ENCODE peak calls at places on chromosomes 7 and 10, in ten cellular contexts. One of them, this sample, is unnamed.

GRCh38 chr7:158257516-158258410 is 329.9 kb downstream of the PTPRN2 start:
- DNase-seq in neural crest cell: no peak
- DNase-seq in nephron progenitor cell: no peak
- DNase-seq in fibroblast of mammary gland: no peak
- DNase-seq in AG10803: no peak
- DNase-seq in tibial nerve: no peak
- DNase-seq in activated CD8-positive, alpha-beta T cell treated with anti-CD3 and anti-CD28 coated beads for 36 hours: no peak
- DNase-seq in vagina: no peak
- DNase-seq in H9: no peak
- DNase-seq in left ventricle myocardium inferior: no peak
- DNase-seq in this sample: no peak

GRCh38 chr7:87111877-87112276 is 40.4 kb upstream of the DMTF1 start:
- DNase-seq in activated CD8-positive, alpha-beta T cell treated with anti-CD3 and anti-CD28 coated beads for 36 hours: no peak
- DNase-seq in fibroblast of mammary gland: no peak
- DNase-seq in nephron progenitor cell: no peak
- DNase-seq in vagina: no peak
- DNase-seq in left ventricle myocardium inferior: no peak
- DNase-seq in AG10803: no peak
- DNase-seq in H9: no peak
- DNase-seq in tibial nerve: no peak
- DNase-seq in neural crest cell: no peak
- DNase-seq in this sample: no peak

GRCh38 chr7:52992479-52993195 is 42.8 kb upstream of the POM121L12 start:
- DNase-seq in AG10803: no peak
- DNase-seq in H9: no peak
- DNase-seq in nephron progenitor cell: no peak
- DNase-seq in tibial nerve: no peak
- DNase-seq in fibroblast of mammary gland: no peak
- DNase-seq in vagina: no peak
- DNase-seq in neural crest cell: no peak
- DNase-seq in activated CD8-positive, alpha-beta T cell treated with anti-CD3 and anti-CD28 coated beads for 36 hours: no peak
- DNase-seq in left ventricle myocardium inferior: no peak
- DNase-seq in this sample: no peak

GRCh38 chr10:30755474-30755873 is 125.9 kb upstream of the LYZL2 start:
- DNase-seq in fibroblast of mammary gland: peak; percentile 44
- DNase-seq in H9: no peak
- DNase-seq in vagina: no peak
- DNase-seq in AG10803: peak; percentile 94
- DNase-seq in tibial nerve: no peak
- DNase-seq in neural crest cell: no peak
- DNase-seq in left ventricle myocardium inferior: peak; percentile 64
- DNase-seq in activated CD8-positive, alpha-beta T cell treated with anti-CD3 and anti-CD28 coated beads for 36 hours: no peak
- DNase-seq in nephron progenitor cell: no peak
- DNase-seq in this sample: no peak

GRCh38 chr10:100481462-100482081 is 18.8 kb downstream of the WNT8B start:
- DNase-seq in vagina: no peak
- DNase-seq in nephron progenitor cell: peak; percentile 87
- DNase-seq in AG10803: peak; percentile 77
- DNase-seq in tibial nerve: peak; percentile 79
- DNase-seq in H9: peak; percentile 94
- DNase-seq in neural crest cell: peak; percentile 92
- DNase-seq in activated CD8-positive, alpha-beta T cell treated with anti-CD3 and anti-CD28 coated beads for 36 hours: peak; percentile 96
- DNase-seq in fibroblast of mammary gland: peak; percentile 84
- DNase-seq in left ventricle myocardium inferior: peak; percentile 82
- DNase-seq in this sample: peak; percentile 89

GRCh38 chr7:142932386-142933091 is 1.0 kb downstream of the TRPV5 start:
- DNase-seq in AG10803: no peak
- DNase-seq in vagina: peak; percentile 40
- DNase-seq in activated CD8-positive, alpha-beta T cell treated with anti-CD3 and anti-CD28 coated beads for 36 hours: no peak
- DNase-seq in tibial nerve: no peak
- DNase-seq in nephron progenitor cell: no peak
- DNase-seq in left ventricle myocardium inferior: no peak
- DNase-seq in fibroblast of mammary gland: no peak
- DNase-seq in H9: no peak
- DNase-seq in neural crest cell: no peak
- DNase-seq in this sample: no peak

GRCh38 chr10:51700228-51700835 is 937 bp upstream of the CSTF2T start:
- DNase-seq in fibroblast of mammary gland: no peak
- DNase-seq in left ventricle myocardium inferior: no peak
- DNase-seq in H9: no peak
- DNase-seq in neural crest cell: no peak
- DNase-seq in nephron progenitor cell: no peak
- DNase-seq in AG10803: no peak
- DNase-seq in tibial nerve: no peak
- DNase-seq in vagina: no peak
- DNase-seq in activated CD8-positive, alpha-beta T cell treated with anti-CD3 and anti-CD28 coated beads for 36 hours: no peak
- DNase-seq in this sample: no peak

GRCh38 chr7:96648784-96649183 is 60.9 kb downstream of the SEM1 start:
- DNase-seq in neural crest cell: no peak
- DNase-seq in AG10803: no peak
- DNase-seq in left ventricle myocardium inferior: no peak
- DNase-seq in H9: peak; percentile 51
- DNase-seq in tibial nerve: no peak
- DNase-seq in activated CD8-positive, alpha-beta T cell treated with anti-CD3 and anti-CD28 coated beads for 36 hours: no peak
- DNase-seq in fibroblast of mammary gland: no peak
- DNase-seq in nephron progenitor cell: no peak
- DNase-seq in vagina: no peak
- DNase-seq in this sample: no peak

GRCh38 chr10:79067241-79068202 is 1.2 kb upstream of the ZMIZ1 start:
- DNase-seq in AG10803: peak; percentile 88
- DNase-seq in neural crest cell: peak; percentile 94
- DNase-seq in nephron progenitor cell: peak; percentile 96
- DNase-seq in activated CD8-positive, alpha-beta T cell treated with anti-CD3 and anti-CD28 coated beads for 36 hours: peak; percentile 84
- DNase-seq in tibial nerve: peak; percentile 83
- DNase-seq in fibroblast of mammary gland: peak; percentile 83
- DNase-seq in H9: peak; percentile 94
- DNase-seq in left ventricle myocardium inferior: peak; percentile 92
- DNase-seq in vagina: no peak
- DNase-seq in this sample: peak; percentile 80
- TF ChIP-seq CTCF in AG10803: peak; percentile 21
- TF ChIP-seq CTCF in neural crest cell: no peak
- TF ChIP-seq CTCF in nephron progenitor cell: no peak
- TF ChIP-seq CTCF in activated CD8-positive, alpha-beta T cell treated with anti-CD3 and anti-CD28 coated beads for 36 hours: no peak
- TF ChIP-seq CTCF in tibial nerve: peak; percentile 20
- TF ChIP-seq CTCF in fibroblast of mammary gland: no peak
- TF ChIP-seq CTCF in H9: no peak
- TF ChIP-seq CTCF in left ventricle myocardium inferior: peak; percentile 35
- TF ChIP-seq CTCF in vagina: no peak
- TF ChIP-seq CTCF in this sample: no peak

DNA sequence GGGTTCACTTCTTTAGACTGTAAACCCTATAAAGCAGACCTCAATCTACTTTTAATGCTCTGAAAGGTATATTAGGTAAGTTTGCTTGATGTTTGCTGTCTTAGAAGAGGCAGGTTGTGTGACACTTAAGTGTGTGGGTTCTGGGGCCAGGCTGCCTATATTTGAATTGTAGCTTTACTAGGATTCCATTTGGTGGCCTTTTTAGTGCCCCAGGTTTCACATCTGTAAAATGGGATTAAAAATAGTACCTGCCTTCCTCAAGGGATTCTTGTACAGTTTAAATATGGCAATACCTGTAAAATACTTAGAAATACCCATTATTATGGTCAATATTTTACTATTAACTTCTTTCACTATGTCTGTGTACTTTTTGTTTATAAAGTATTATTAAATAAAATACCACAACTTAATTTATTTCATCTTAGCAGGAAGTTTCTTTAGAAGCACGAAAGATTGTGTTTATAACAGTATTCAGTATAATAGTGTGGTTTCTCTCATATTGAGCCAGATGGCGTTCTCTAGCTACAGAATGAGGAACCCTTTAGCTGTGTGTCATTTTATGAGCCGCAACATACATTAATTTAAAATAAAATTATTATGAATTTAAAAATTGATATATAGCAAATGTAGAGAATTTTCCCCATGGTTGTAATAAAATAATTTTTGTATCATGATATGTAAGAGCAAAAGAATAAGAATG is 94.2 kb downstream of the CDK14 start:
- DNase-seq in neural crest cell: no peak
- DNase-seq in tibial nerve: no peak
- DNase-seq in activated CD8-positive, alpha-beta T cell treated with anti-CD3 and anti-CD28 coated beads for 36 hours: no peak
- DNase-seq in H9: no peak
- DNase-seq in left ventricle myocardium inferior: no peak
- DNase-seq in vagina: no peak
- DNase-seq in fibroblast of mammary gland: no peak
- DNase-seq in nephron progenitor cell: no peak
- DNase-seq in AG10803: no peak
- DNase-seq in this sample: no peak
- TF ChIP-seq CTCF in neural crest cell: no peak
- TF ChIP-seq CTCF in tibial nerve: no peak
- TF ChIP-seq CTCF in activated CD8-positive, alpha-beta T cell treated with anti-CD3 and anti-CD28 coated beads for 36 hours: no peak
- TF ChIP-seq CTCF in H9: no peak
- TF ChIP-seq CTCF in left ventricle myocardium inferior: no peak
- TF ChIP-seq CTCF in vagina: no peak
- TF ChIP-seq CTCF in fibroblast of mammary gland: no peak
- TF ChIP-seq CTCF in nephron progenitor cell: no peak
- TF ChIP-seq CTCF in AG10803: no peak
- TF ChIP-seq CTCF in this sample: no peak

GRCh38 chr10:1107004-1107403 is 50.8 kb downstream of the WDR37 start:
- DNase-seq in AG10803: no peak
- DNase-seq in fibroblast of mammary gland: no peak
- DNase-seq in left ventricle myocardium inferior: no peak
- DNase-seq in neural crest cell: no peak
- DNase-seq in tibial nerve: no peak
- DNase-seq in H9: no peak
- DNase-seq in nephron progenitor cell: no peak
- DNase-seq in vagina: no peak
- DNase-seq in activated CD8-positive, alpha-beta T cell treated with anti-CD3 and anti-CD28 coated beads for 36 hours: no peak
- DNase-seq in this sample: no peak

GRCh38 chr10:1110674-1111119 is 54.5 kb downstream of the WDR37 start:
- DNase-seq in fibroblast of mammary gland: no peak
- DNase-seq in left ventricle myocardium inferior: no peak
- DNase-seq in vagina: no peak
- DNase-seq in neural crest cell: no peak
- DNase-seq in activated CD8-positive, alpha-beta T cell treated with anti-CD3 and anti-CD28 coated beads for 36 hours: no peak
- DNase-seq in AG10803: no peak
- DNase-seq in H9: no peak
- DNase-seq in tibial nerve: no peak
- DNase-seq in nephron progenitor cell: no peak
- DNase-seq in this sample: no peak

GRCh38 chr10:1107679-1108078 is 51.5 kb downstream of the WDR37 start:
- DNase-seq in neural crest cell: no peak
- DNase-seq in tibial nerve: no peak
- DNase-seq in AG10803: no peak
- DNase-seq in vagina: no peak
- DNase-seq in left ventricle myocardium inferior: no peak
- DNase-seq in fibroblast of mammary gland: no peak
- DNase-seq in activated CD8-positive, alpha-beta T cell treated with anti-CD3 and anti-CD28 coated beads for 36 hours: no peak
- DNase-seq in H9: no peak
- DNase-seq in nephron progenitor cell: no peak
- DNase-seq in this sample: no peak

GRCh38 chr10:1114355-1115261 is 58.4 kb downstream of the WDR37 start:
- DNase-seq in AG10803: no peak
- DNase-seq in tibial nerve: no peak
- DNase-seq in fibroblast of mammary gland: no peak
- DNase-seq in vagina: no peak
- DNase-seq in left ventricle myocardium inferior: no peak
- DNase-seq in H9: no peak
- DNase-seq in activated CD8-positive, alpha-beta T cell treated with anti-CD3 and anti-CD28 coated beads for 36 hours: no peak
- DNase-seq in neural crest cell: no peak
- DNase-seq in nephron progenitor cell: no peak
- DNase-seq in this sample: no peak

DNA sequence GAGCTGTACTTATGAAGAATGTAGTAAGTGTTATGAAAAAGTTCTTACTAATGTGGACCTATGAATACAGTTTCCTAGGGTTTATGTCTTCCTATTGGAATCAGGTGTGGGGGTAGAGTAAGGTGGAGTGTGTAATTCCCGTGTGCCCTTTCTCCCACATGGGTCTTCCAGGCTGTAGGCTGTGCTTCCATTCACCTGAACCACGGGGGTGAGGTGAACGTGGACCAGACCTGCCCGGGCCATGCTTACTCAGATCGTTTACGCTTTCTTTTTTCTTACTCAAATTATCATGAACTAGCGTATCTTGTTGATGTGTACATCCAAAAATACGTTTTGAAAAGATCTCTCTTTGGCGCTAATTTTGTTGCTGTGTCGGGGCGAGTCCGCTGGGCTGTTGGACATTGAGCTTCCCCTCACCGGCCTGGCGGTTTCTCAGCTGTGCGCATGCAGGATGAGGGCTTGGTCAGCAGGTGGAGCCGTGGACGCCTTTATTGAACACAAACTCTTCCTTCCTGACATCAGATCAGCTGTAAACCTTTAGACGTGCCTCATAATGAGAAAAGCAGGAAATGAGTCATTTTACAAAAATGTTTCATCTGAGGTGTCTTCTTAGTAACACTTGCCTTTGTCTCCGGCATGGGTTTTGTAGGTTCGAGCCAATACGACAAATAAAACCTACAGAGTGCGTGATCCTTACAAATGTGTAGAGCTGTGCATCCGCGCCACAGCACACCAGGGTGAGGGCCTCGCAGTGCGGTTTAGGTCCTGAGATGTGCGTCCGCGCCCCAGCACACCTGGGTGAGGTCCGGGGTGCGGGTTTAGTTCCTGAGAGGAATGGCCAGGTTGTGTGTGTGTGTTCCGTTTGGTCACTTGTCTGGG is 53.8 kb downstream of the WDR37 start:
- DNase-seq in AG10803: peak; percentile 75
- DNase-seq in tibial nerve: no peak
- DNase-seq in left ventricle myocardium inferior: peak; percentile 42
- DNase-seq in activated CD8-positive, alpha-beta T cell treated with anti-CD3 and anti-CD28 coated beads for 36 hours: peak; percentile 90
- DNase-seq in vagina: no peak
- DNase-seq in neural crest cell: peak; percentile 66
- DNase-seq in fibroblast of mammary gland: peak; percentile 72
- DNase-seq in H9: peak; percentile 83
- DNase-seq in nephron progenitor cell: peak; percentile 76
- DNase-seq in this sample: no peak
- TF ChIP-seq CTCF in AG10803: peak; percentile 59
- TF ChIP-seq CTCF in tibial nerve: peak; percentile 54
- TF ChIP-seq CTCF in left ventricle myocardium inferior: peak; percentile 63
- TF ChIP-seq CTCF in activated CD8-positive, alpha-beta T cell treated with anti-CD3 and anti-CD28 coated beads for 36 hours: peak; percentile 89
- TF ChIP-seq CTCF in vagina: no peak
- TF ChIP-seq CTCF in neural crest cell: peak; percentile 83
- TF ChIP-seq CTCF in fibroblast of mammary gland: peak; percentile 50
- TF ChIP-seq CTCF in H9: peak; percentile 86
- TF ChIP-seq CTCF in nephron progenitor cell: peak; percentile 83
- TF ChIP-seq CTCF in this sample: no peak

GRCh38 chr10:74890460-74890859 is 64.1 kb downstream of the KAT6B start:
- DNase-seq in nephron progenitor cell: no peak
- DNase-seq in fibroblast of mammary gland: no peak
- DNase-seq in H9: no peak
- DNase-seq in tibial nerve: no peak
- DNase-seq in activated CD8-positive, alpha-beta T cell treated with anti-CD3 and anti-CD28 coated beads for 36 hours: no peak
- DNase-seq in neural crest cell: no peak
- DNase-seq in AG10803: no peak
- DNase-seq in left ventricle myocardium inferior: no peak
- DNase-seq in vagina: no peak
- DNase-seq in this sample: no peak

GRCh38 chr10:74891048-74891447 is 64.6 kb downstream of the KAT6B start:
- DNase-seq in left ventricle myocardium inferior: no peak
- DNase-seq in tibial nerve: no peak
- DNase-seq in fibroblast of mammary gland: no peak
- DNase-seq in vagina: no peak
- DNase-seq in activated CD8-positive, alpha-beta T cell treated with anti-CD3 and anti-CD28 coated beads for 36 hours: no peak
- DNase-seq in H9: no peak
- DNase-seq in neural crest cell: no peak
- DNase-seq in nephron progenitor cell: no peak
- DNase-seq in AG10803: no peak
- DNase-seq in this sample: no peak

GRCh38 chr10:74889662-74889998 is 63.2 kb downstream of the KAT6B start:
- DNase-seq in H9: no peak
- DNase-seq in AG10803: no peak
- DNase-seq in fibroblast of mammary gland: peak; percentile 5
- DNase-seq in activated CD8-positive, alpha-beta T cell treated with anti-CD3 and anti-CD28 coated beads for 36 hours: no peak
- DNase-seq in tibial nerve: no peak
- DNase-seq in neural crest cell: no peak
- DNase-seq in vagina: no peak
- DNase-seq in left ventricle myocardium inferior: no peak
- DNase-seq in nephron progenitor cell: no peak
- DNase-seq in this sample: no peak

GRCh38 chr10:74887614-74888284 is 61.3 kb downstream of the KAT6B start:
- DNase-seq in left ventricle myocardium inferior: no peak
- DNase-seq in fibroblast of mammary gland: no peak
- DNase-seq in AG10803: no peak
- DNase-seq in activated CD8-positive, alpha-beta T cell treated with anti-CD3 and anti-CD28 coated beads for 36 hours: no peak
- DNase-seq in neural crest cell: no peak
- DNase-seq in vagina: no peak
- DNase-seq in tibial nerve: no peak
- DNase-seq in nephron progenitor cell: no peak
- DNase-seq in H9: no peak
- DNase-seq in this sample: no peak

DNA sequence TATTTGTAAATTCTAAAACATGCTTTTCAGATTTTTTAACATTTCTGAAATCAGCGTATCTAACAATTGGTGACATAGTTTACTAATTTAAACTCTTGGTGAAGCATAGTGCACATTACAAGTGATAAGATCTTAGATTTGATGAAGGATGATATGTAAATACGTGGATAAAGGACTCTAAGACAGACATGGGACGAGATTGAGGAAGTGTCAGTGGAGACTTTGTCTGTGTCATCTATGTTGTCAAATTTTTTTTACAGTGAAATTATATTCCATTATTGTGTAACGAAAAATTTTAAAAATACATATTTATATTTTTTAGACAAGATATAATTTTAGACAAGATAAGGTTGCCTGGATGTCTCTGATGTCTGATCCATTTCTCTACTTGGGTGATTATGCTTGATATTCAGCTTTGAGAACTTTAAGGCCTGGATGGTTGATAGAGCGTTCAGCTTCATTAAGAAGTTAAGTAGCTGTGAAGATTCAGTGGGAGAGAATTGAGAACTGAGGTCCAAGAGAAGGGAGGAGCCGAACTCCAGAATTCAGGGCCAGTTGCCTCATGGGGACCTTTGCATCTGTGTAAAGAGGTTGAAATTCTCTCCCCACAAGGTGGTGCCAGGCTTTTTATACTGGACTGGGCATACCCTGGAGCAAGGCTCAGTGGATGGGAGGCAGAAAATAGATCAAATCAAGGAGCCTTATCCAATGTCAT is 62.7 kb downstream of the KAT6B start:
- DNase-seq in H9: no peak
- DNase-seq in left ventricle myocardium inferior: no peak
- DNase-seq in AG10803: no peak
- DNase-seq in tibial nerve: no peak
- DNase-seq in nephron progenitor cell: no peak
- DNase-seq in neural crest cell: no peak
- DNase-seq in vagina: no peak
- DNase-seq in fibroblast of mammary gland: peak; percentile 15
- DNase-seq in activated CD8-positive, alpha-beta T cell treated with anti-CD3 and anti-CD28 coated beads for 36 hours: peak; percentile 14
- DNase-seq in this sample: no peak
- TF ChIP-seq CTCF in H9: no peak
- TF ChIP-seq CTCF in left ventricle myocardium inferior: peak; percentile 17
- TF ChIP-seq CTCF in AG10803: peak; percentile 22
- TF ChIP-seq CTCF in tibial nerve: no peak
- TF ChIP-seq CTCF in nephron progenitor cell: no peak
- TF ChIP-seq CTCF in neural crest cell: no peak
- TF ChIP-seq CTCF in vagina: no peak
- TF ChIP-seq CTCF in fibroblast of mammary gland: peak; percentile 15
- TF ChIP-seq CTCF in activated CD8-positive, alpha-beta T cell treated with anti-CD3 and anti-CD28 coated beads for 36 hours: no peak
- TF ChIP-seq CTCF in this sample: no peak

This sample was measured in activated B cell treated with CpG ODN at 0.5 μM for 24 hours.